ENCODE peak calls at places on chromosomes 7 and 10, in five cellular contexts. Y is OCI-LY7, I is heart right ventricle, A is ovary, T is AG04450. F is an unnamed sample.
A peak's percentile ranks its signal among the peaks of the same experiment; 100 is the strongest.

GRCh38 chr7:104980969-104981670 is 32.9 kb upstream of the KMT2E start:
- DNase-seq in Y (peak; percentile 84), I (no peak), A (no peak), T (no peak), F (peak; percentile 71)

GRCh38 chr7:67598469-67598868 is 601.8 kb downstream of the TYW1 start:
- DNase-seq in Y (no peak), I (no peak), A (no peak), T (no peak), F (no peak)

GRCh38 chr7:35257251-35258124 is 3.6 kb upstream of the TBX20 start:
- DNase-seq in Y (no peak), I (no peak), A (no peak), T (no peak), F (no peak)

GRCh38 chr7:18494821-18495408 is 634 bp upstream of the HDAC9 start:
- DNase-seq in Y (no peak), I (peak; percentile 47), A (no peak), T (no peak), F (no peak)

GRCh38 chr7:66557214-66558200 is 71.2 kb upstream of the KCTD7 start:
- DNase-seq in Y (peak; percentile 58), I (peak; percentile 57), A (peak; percentile 77), T (no peak), F (peak; percentile 68)

GRCh38 chr7:150830957-150831356 is 21.4 kb upstream of the AOC1 start:
- DNase-seq in Y (no peak), I (no peak), A (no peak), T (no peak), F (no peak)

GRCh38 chr7:29290829-29291228 is 96.3 kb downstream of the CHN2 start:
- DNase-seq in Y (no peak), I (no peak), A (no peak), T (no peak), F (no peak)

GRCh38 chr7:78226059-78226658 is 427.6 kb downstream of the PHTF2 start:
- DNase-seq in Y (peak; percentile 26), I (peak; percentile 18), A (peak; percentile 52), T (no peak), F (no peak)

GRCh38 chr7:54769203-54769602 is 10.2 kb upstream of the SEC61G start:
- DNase-seq in Y (no peak), I (no peak), A (no peak), T (no peak), F (no peak)

GRCh38 chr10:106560925-106561640 is 603.4 kb downstream of the SORCS1 start:
- DNase-seq in Y (no peak), I (no peak), A (no peak), T (no peak), F (no peak)

GRCh38 chr7:3154881-3155494 is 111.3 kb upstream of the CARD11 start:
- DNase-seq in Y (peak; percentile 76), I (no peak), A (no peak), T (peak; percentile 8), F (peak; percentile 44)

GRCh38 chr7:115332691-115333090 is 410.8 kb downstream of the MDFIC start:
- DNase-seq in Y (no peak), I (no peak), A (no peak), T (no peak), F (no peak)

GRCh38 chr10:28815681-28816080 is 138.4 kb downstream of the BAMBI start:
- DNase-seq in Y (no peak), I (no peak), A (no peak), T (no peak), F (no peak)

GRCh38 chr7:553637-554111 is 34.0 kb upstream of the PDGFA start:
- DNase-seq in Y (no peak), I (no peak), A (no peak), T (no peak), F (no peak)

GRCh38 chr10:20953120-20953519 is 56.0 kb upstream of the NEBL start:
- DNase-seq in Y (no peak), I (no peak), A (no peak), T (no peak), F (no peak)

DNA sequence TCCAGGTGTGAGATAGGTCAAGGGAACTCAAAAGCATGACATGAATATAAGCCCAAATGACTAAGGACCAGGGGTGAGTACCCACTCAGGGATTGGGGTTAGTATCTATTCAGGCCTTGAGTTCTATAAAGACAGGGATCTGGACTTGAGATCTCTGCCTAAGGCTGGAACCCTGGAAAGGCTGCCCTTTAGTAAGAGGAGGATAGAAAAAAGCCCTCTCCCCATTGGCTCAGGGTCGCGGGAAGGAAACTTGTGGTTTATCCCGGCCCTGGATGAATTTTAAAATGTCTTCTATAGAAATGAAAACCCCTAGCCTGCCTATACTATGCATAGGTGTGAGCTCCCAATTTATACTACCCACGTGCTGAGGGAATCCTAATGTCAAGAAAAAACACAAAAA is 2.4 kb upstream of the ITPRIP start:
- DNase-seq in Y (no peak), I (no peak), A (no peak), T (no peak), F (no peak)
- H3K9me3 ChIP-seq in Y (no peaks in the 10 kb centered on the region), I (no peaks in the 10 kb centered on the region), A (no peaks in the 10 kb centered on the region), T (peaks cover 4% of the 10 kb centered on the region), F (no peaks in the 10 kb centered on the region)

DNA sequence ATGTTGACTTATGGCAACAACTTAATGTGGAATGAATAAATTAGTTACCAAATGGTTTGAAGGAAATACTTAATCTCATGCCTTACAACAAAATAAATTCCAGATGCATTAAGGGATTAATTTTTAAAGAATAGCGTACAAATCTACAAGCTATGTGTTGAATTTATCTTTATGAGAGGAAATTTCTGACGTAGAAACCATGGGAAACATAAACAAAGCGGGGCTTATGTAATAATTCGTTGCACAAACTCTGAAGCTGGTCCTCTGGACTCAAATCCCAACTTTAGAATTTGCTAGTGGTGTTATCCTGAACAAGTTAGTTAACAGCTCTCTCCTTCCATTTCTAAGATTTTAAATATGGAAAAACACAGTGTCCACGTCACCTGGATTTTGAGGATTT is 137.4 kb upstream of the CALCR start:
- DNase-seq in Y (no peak), I (no peak), A (no peak), T (no peak), F (no peak)
- H3K4me3 ChIP-seq in Y (no peak overlapping the region), I (no peak overlapping the region), A (no peak overlapping the region), T (no peak overlapping the region), F (no peak overlapping the region)

DNA sequence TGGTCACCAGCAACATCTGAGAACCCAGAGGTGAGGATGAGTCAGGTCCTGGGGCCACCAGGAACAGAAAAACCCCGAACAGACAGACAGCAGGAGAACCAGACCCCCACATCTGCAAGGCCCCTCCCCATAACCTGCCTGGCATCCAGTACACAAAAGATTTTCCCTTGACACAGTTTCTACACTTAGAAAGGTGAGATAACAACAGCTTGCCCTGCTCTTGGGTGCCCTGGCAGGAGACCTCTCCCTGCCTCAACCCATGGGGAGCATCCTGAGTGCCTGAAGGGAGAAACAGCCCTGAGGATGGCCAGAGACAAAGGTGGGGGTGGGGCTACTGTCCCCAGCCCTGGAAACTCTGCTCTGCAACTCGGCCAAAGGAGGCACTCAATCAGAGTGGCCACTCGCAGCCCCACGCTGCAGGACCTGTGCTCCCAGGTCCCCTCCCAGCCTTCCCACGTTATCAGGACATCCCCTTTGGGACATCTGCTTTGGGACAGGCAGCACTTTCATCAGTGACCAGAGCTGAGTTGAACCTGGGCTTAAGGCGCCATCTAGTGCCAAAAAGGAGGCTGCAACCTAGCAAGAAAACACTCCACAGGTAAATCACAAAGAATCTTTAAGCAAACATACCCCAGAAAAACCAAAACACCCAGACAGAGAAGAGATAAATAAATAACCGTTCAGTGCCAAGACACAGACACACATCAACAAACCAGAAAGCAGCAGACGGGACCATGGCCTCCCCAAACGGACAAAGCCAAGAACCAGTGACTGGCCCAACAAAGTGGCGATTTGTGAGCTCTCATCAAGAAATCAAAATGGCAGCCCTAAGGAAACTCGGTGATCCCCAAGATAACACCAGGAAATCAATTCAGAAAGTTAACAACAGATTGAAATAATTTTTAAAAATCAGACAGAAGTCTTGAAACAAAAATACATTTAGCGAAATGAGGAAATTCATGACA is 233.7 kb downstream of the PTPRN2 start:
- DNase-seq in Y (peak; percentile 30), I (no peak), A (no peak), T (no peak), F (no peak)
- H3K9me3 ChIP-seq in Y (no peaks in the 10 kb centered on the region), I (peaks cover 19% of the 10 kb centered on the region), A (no peaks in the 10 kb centered on the region), T (peaks cover 79% of the 10 kb centered on the region), F (no peaks in the 10 kb centered on the region)

GRCh38 chr10:63133787-63134557 is 844 bp downstream of the NRBF2 start:
- DNase-seq in Y (peak; percentile 71), I (no peak), A (no peak), T (no peak), F (no peak)
- H3K4me3 ChIP-seq in Y (peak overlapping the region; percentile 88), I (peak overlapping the region; percentile 99), A (peak overlapping the region; percentile 95), T (peak overlapping the region; percentile 93), F (peak overlapping the region; percentile 81)

DNA sequence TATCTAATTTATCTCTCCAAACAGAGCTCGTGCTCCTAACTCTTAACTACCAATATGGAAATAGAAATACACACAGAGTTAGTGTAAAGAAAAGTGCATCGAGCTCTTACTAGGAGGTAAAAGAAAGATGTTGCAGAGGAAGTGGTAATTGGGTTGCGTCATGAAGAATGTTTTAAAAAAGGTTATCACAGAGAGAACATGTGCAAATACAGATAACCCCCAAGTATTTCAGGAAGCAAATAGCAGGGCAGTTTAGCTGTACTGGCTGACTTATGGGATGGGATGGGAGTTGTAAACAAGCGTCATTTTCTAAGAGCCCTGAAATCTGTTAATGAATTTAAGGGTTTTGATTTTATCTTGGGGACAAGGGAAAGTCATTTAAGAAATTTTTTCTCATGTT is 153.9 kb downstream of the AGMO start:
- DNase-seq in Y (no peak), I (no peak), A (no peak), T (no peak), F (no peak)
- H3K9me3 ChIP-seq in Y (no peaks in the 10 kb centered on the region), I (no peaks in the 10 kb centered on the region), A (no peaks in the 10 kb centered on the region), T (no peaks in the 10 kb centered on the region), F (no peaks in the 10 kb centered on the region)

GRCh38 chr10:48682265-48682664 is 2.4 kb upstream of the WDFY4 start:
- DNase-seq in Y (no peak), I (no peak), A (no peak), T (no peak), F (no peak)

GRCh38 chr10:48683893-48684292 is 780 bp upstream of the WDFY4 start:
- DNase-seq in Y (peak; percentile 87), I (no peak), A (no peak), T (no peak), F (no peak)

GRCh38 chr10:48684463-48684791 is 246 bp upstream of the WDFY4 start:
- DNase-seq in Y (no peak), I (no peak), A (no peak), T (no peak), F (no peak)

GRCh38 chr10:48684792-48685651 is at the start of gene WDFY4:
- DNase-seq in Y (peak; percentile 85), I (no peak), A (no peak), T (no peak), F (no peak)

DNA sequence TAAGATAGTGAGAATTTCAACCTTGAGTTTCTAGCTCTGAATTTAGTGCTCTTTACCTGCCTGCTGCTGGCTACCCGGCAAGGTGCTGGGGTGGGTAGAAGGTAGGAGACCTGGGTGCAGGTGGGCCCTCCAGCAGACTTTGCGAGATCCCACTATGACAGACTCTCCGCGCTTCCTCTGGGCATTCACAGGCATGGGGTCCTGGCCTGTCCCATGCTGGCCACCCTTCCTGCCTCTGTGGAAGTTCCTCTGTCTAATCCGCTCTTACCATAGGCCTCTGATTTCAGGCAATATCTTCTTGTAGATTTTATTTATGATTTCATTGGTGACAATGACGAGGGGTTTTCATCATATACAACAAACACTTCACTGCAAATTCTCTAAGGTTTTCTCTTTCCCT is 1.2 kb upstream of the WDFY4 start:
- DNase-seq in Y (no peak), I (no peak), A (no peak), T (no peak), F (no peak)
- H3K4me3 ChIP-seq in Y (peak overlapping the region; percentile 76), I (no peak overlapping the region), A (no peak overlapping the region), T (no peak overlapping the region), F (no peak overlapping the region)

GRCh38 chr7:64313740-64314491 is at the start of gene ZNF736:
- DNase-seq in Y (peak; percentile 96), I (peak; percentile 92), A (peak; percentile 87), T (peak; percentile 78), F (peak; percentile 64)
- H3K9me3 ChIP-seq in Y (peaks cover 8% of the 10 kb centered on the region), I (no peaks in the 10 kb centered on the region), A (no peaks in the 10 kb centered on the region), T (no peaks in the 10 kb centered on the region), F (no peaks in the 10 kb centered on the region)